ENCODE peak calls at places on chromosomes 6 and 20, in seven cellular contexts. A, C, K, U, W, F and L are unnamed samples.

GRCh38 chr20:41078329-41078728 is 49.7 kb downstream of the TOP1 start:
- DNase-seq in W (no peak), C (no peak), K (no peak), F (peak), A (no peak), U (peak), L (no peak)

GRCh38 chr6:166203003-166203640 is 35.5 kb upstream of the TBXT start:
- DNase-seq in A (no peak), W (no peak), F (no peak), C (peak), U (no peak), K (no peak), L (no peak)

GRCh38 chr6:109296305-109296915 is 85.9 kb downstream of the CD164 start:
- DNase-seq in F (no peak), C (no peak), W (no peak), A (no peak), K (no peak), U (no peak), L (no peak)

GRCh38 chr6:28336284-28337024 is 506 bp upstream of the ZSCAN31 start:
- DNase-seq in K (no peak), A (no peak), W (no peak), C (no peak), U (no peak), F (peak), L (no peak)

GRCh38 chr6:34317172-34317477 is 68.3 kb upstream of the SMIM29 start:
- DNase-seq in C (no peak), U (no peak), K (no peak), W (no peak), A (no peak), F (no peak), L (no peak)

GRCh38 chr6:53349209-53349693 is 501 bp upstream of the ELOVL5 start:
- DNase-seq in U (no peak), C (no peak), W (no peak), A (no peak), K (no peak), F (no peak), L (no peak)

GRCh38 chr6:34465551-34466241 is at the start of gene PACSIN1:
- DNase-seq in F (no peak), A (no peak), W (no peak), C (peak), K (peak), U (peak), L (no peak)

GRCh38 chr20:46367967-46368901 is 38.2 kb downstream of the ELMO2 start:
- DNase-seq in F (peak), W (no peak), K (no peak), U (no peak), A (no peak), C (no peak), L (no peak)

GRCh38 chr6:159493888-159494632 is 199.0 kb downstream of the SOD2 start:
- DNase-seq in C (no peak), W (no peak), A (no peak), U (no peak), K (no peak), F (no peak), L (no peak)

GRCh38 chr6:140774080-140774505 is 1358.6 kb upstream of the GJE1 start:
- DNase-seq in A (no peak), W (no peak), U (no peak), C (peak), F (peak), K (no peak), L (no peak)

DNA sequence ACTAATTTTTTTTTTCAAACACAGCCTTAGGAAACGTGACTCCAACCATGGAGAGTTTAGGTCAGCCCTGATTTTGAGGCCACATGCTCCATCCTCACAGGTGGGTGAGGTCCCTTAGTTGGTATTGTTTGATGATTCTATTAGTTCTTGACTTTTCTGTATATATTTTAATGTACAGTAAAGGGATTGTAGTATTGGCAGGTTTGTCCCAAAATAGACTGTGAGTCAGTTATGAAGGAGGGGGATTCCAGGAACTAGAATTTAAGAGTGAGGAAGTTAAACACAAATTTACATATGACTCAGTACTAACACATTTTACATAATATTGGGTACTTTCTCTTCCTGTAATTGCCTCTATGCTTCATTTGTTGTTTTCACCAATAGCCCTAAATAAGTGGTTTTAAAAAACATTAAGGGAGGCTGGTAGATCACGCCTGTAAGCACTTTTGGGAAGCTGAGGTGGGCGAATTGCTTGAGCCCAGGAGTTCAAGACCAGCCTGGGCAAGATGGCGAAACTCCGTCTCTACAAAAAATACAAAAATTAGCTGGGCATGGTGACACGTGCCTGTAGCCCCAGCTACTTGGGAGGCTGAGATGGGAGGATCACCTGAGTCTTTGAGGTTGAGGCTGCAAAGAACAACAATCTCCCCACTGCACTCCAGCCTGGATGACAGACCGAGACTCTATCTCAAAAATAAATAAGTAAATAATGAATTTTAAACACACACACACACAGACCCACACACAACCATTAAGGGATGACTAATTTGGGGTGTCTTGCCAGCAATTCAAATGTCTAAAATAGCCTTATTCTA is 81.8 kb downstream of the SGK1 start:
- DNase-seq in K (no peak), U (no peak), C (peak), F (peak), A (no peak), W (no peak), L (no peak)
- H3K27ac ChIP-seq in K (no peak), U (no peak), C (peak), F (peak), A (no peak), W (peak), L (no peak)

GRCh38 chr6:17985934-17986655 is 1.3 kb downstream of the KIF13A start:
- DNase-seq in W (no peak), C (peak), A (no peak), F (no peak), U (no peak), K (no peak), L (no peak)
- H3K27ac ChIP-seq in W (no peak), C (peak), A (peak), F (peak), U (no peak), K (no peak), L (peak)

GRCh38 chr20:3818155-3819151 is 1.9 kb upstream of the AP5S1 start:
- DNase-seq in C (peak), W (no peak), U (peak), F (peak), A (no peak), K (no peak), L (peak)
- H3K27ac ChIP-seq in C (peak), W (no peak), U (no peak), F (no peak), A (peak), K (no peak), L (peak)

GRCh38 chr6:44022296-44022661 is 105.0 kb downstream of the MRPL14 start:
- DNase-seq in U (no peak), F (peak), C (peak), A (no peak), K (no peak), W (no peak), L (no peak)

GRCh38 chr6:44022671-44023352 is 104.4 kb downstream of the MRPL14 start:
- DNase-seq in K (no peak), W (no peak), F (no peak), U (no peak), A (peak), C (peak), L (no peak)

GRCh38 chr6:44023586-44024454 is 103.4 kb downstream of the MRPL14 start:
- DNase-seq in F (no peak), A (peak), U (no peak), W (no peak), K (no peak), C (peak), L (peak)

GRCh38 chr6:44024597-44025219 is 102.5 kb downstream of the MRPL14 start:
- DNase-seq in U (no peak), C (no peak), F (no peak), K (no peak), A (no peak), W (no peak), L (no peak)

DNA sequence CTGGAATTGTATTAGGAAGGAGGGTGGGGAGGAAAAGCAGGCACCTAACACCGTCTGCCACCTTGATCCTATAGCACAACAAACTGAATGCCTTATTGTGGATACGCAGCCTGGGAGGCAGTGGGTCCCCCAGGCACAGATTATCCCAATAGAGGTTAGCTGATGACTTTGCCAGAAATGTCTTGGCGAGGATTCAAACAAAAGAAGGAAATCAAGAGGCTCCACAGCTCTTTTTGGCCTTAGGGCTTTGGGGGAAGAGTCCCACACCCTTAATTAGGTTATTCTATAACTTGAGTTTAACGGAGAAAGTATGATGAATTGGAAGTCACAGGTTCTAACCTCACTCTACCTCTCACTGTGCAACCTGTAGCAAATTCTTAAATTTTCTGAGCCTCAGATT is 102.0 kb downstream of the MRPL14 start:
- DNase-seq in C (no peak), W (no peak), K (no peak), F (no peak), A (no peak), U (no peak), L (no peak)
- H3K27ac ChIP-seq in C (no peak), W (no peak), K (no peak), F (no peak), A (no peak), U (no peak), L (peak)

GRCh38 chr6:40845588-40845987 is 193.4 kb downstream of the UNC5CL start:
- DNase-seq in K (peak), W (no peak), F (peak), A (no peak), C (no peak), U (peak), L (no peak)
- H3K27ac ChIP-seq in K (no peak), W (no peak), F (no peak), A (no peak), C (no peak), U (no peak), L (no peak)

DNA sequence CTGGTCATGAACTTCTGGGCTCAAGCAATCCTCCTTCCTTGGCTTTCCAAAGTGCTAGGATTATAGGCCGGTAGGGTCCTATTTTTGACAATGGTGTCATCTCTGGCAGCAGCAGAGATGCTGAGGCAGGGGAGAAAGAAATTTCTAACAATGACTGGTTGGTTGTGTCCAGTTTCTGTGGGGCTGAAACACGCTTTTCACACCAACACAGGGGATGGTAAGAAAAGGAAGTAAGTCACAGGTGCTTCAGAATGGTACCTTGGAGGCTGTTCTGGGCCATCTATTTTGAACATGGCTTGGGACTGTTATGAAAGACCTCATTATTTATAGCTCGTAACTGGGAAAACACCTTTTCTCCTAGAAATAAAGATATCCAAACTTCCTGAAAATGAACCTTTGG is 72.6 kb downstream of the GJA10 start:
- DNase-seq in C (no peak), K (no peak), U (no peak), A (no peak), W (no peak), F (no peak), L (no peak)
- H3K27ac ChIP-seq in C (no peak), K (no peak), U (no peak), A (no peak), W (no peak), F (no peak), L (no peak)

GRCh38 chr6:87498048-87498447 is 25.3 kb downstream of the SLC35A1 start:
- DNase-seq in K (no peak), F (no peak), U (no peak), W (no peak), A (no peak), C (no peak), L (no peak)
- H3K27ac ChIP-seq in K (no peak), F (no peak), U (no peak), W (no peak), A (no peak), C (no peak), L (no peak)

GRCh38 chr6:105492706-105493673 is 90.1 kb upstream of the PREP start:
- DNase-seq in C (no peak), A (no peak), W (no peak), K (no peak), U (no peak), F (peak), L (no peak)
- H3K27ac ChIP-seq in C (peak), A (no peak), W (no peak), K (no peak), U (no peak), F (no peak), L (peak)